ENCODE peak calls at places on chromosome 20, in ten cellular contexts. One of them, this sample, is unnamed.

GRCh38 chr20:13231031-13231752 is 10.1 kb downstream of the ISM1 start:
- DNase-seq in Peyer's patch: no peak
- DNase-seq in PC-3: peak
- DNase-seq in lower lobe of right lung: no peak
- DNase-seq in T-helper 17 cell: no peak
- DNase-seq in Ammon's horn: no peak
- DNase-seq in epithelial cell of esophagus: peak
- DNase-seq in activated CD4-positive, alpha-beta T cell treated with anti-CD3 and anti-CD28 coated beads, Interleukin-2, amount 50 U/mL, for 4 hours: peak
- DNase-seq in AG04449: peak
- DNase-seq in left cardiac atrium: no peak
- DNase-seq in this sample: no peak

GRCh38 chr20:54250691-54251090 is 42.8 kb downstream of the PFDN4 start:
- DNase-seq in epithelial cell of esophagus: peak
- DNase-seq in Peyer's patch: no peak
- DNase-seq in PC-3: no peak
- DNase-seq in lower lobe of right lung: no peak
- DNase-seq in activated CD4-positive, alpha-beta T cell treated with anti-CD3 and anti-CD28 coated beads, Interleukin-2, amount 50 U/mL, for 4 hours: no peak
- DNase-seq in AG04449: no peak
- DNase-seq in Ammon's horn: no peak
- DNase-seq in T-helper 17 cell: no peak
- DNase-seq in left cardiac atrium: no peak
- DNase-seq in this sample: no peak

GRCh38 chr20:25498280-25498606 is 87.1 kb downstream of the NINL start:
- DNase-seq in Peyer's patch: no peak
- DNase-seq in PC-3: no peak
- DNase-seq in epithelial cell of esophagus: no peak
- DNase-seq in T-helper 17 cell: no peak
- DNase-seq in AG04449: no peak
- DNase-seq in activated CD4-positive, alpha-beta T cell treated with anti-CD3 and anti-CD28 coated beads, Interleukin-2, amount 50 U/mL, for 4 hours: no peak
- DNase-seq in Ammon's horn: no peak
- DNase-seq in lower lobe of right lung: no peak
- DNase-seq in left cardiac atrium: no peak
- DNase-seq in this sample: no peak

GRCh38 chr20:50163570-50164317 is 10.2 kb upstream of the PEDS1 start:
- DNase-seq in left cardiac atrium: no peak
- DNase-seq in activated CD4-positive, alpha-beta T cell treated with anti-CD3 and anti-CD28 coated beads, Interleukin-2, amount 50 U/mL, for 4 hours: no peak
- DNase-seq in AG04449: no peak
- DNase-seq in Ammon's horn: no peak
- DNase-seq in epithelial cell of esophagus: peak
- DNase-seq in Peyer's patch: no peak
- DNase-seq in lower lobe of right lung: no peak
- DNase-seq in T-helper 17 cell: no peak
- DNase-seq in PC-3: peak
- DNase-seq in this sample: no peak

GRCh38 chr20:35054804-35055203 is 37.8 kb downstream of the TRPC4AP start:
- DNase-seq in lower lobe of right lung: no peak
- DNase-seq in epithelial cell of esophagus: no peak
- DNase-seq in activated CD4-positive, alpha-beta T cell treated with anti-CD3 and anti-CD28 coated beads, Interleukin-2, amount 50 U/mL, for 4 hours: no peak
- DNase-seq in AG04449: no peak
- DNase-seq in PC-3: no peak
- DNase-seq in Ammon's horn: no peak
- DNase-seq in T-helper 17 cell: no peak
- DNase-seq in left cardiac atrium: no peak
- DNase-seq in Peyer's patch: no peak
- DNase-seq in this sample: no peak

GRCh38 chr20:51687630-51688029 is 80.6 kb downstream of the ATP9A start:
- DNase-seq in epithelial cell of esophagus: no peak
- DNase-seq in Peyer's patch: no peak
- DNase-seq in lower lobe of right lung: no peak
- DNase-seq in activated CD4-positive, alpha-beta T cell treated with anti-CD3 and anti-CD28 coated beads, Interleukin-2, amount 50 U/mL, for 4 hours: no peak
- DNase-seq in left cardiac atrium: no peak
- DNase-seq in PC-3: no peak
- DNase-seq in AG04449: no peak
- DNase-seq in Ammon's horn: no peak
- DNase-seq in T-helper 17 cell: no peak
- DNase-seq in this sample: no peak

GRCh38 chr20:17960927-17961599 is 7.5 kb downstream of the SNX5 start:
- DNase-seq in epithelial cell of esophagus: no peak
- DNase-seq in Ammon's horn: no peak
- DNase-seq in PC-3: no peak
- DNase-seq in left cardiac atrium: peak
- DNase-seq in T-helper 17 cell: no peak
- DNase-seq in Peyer's patch: no peak
- DNase-seq in AG04449: no peak
- DNase-seq in lower lobe of right lung: no peak
- DNase-seq in activated CD4-positive, alpha-beta T cell treated with anti-CD3 and anti-CD28 coated beads, Interleukin-2, amount 50 U/mL, for 4 hours: no peak
- DNase-seq in this sample: no peak

GRCh38 chr20:46784450-46785127 is 75.1 kb downstream of the SLC2A10 start:
- DNase-seq in left cardiac atrium: no peak
- DNase-seq in activated CD4-positive, alpha-beta T cell treated with anti-CD3 and anti-CD28 coated beads, Interleukin-2, amount 50 U/mL, for 4 hours: no peak
- DNase-seq in AG04449: no peak
- DNase-seq in Ammon's horn: no peak
- DNase-seq in Peyer's patch: no peak
- DNase-seq in lower lobe of right lung: no peak
- DNase-seq in PC-3: peak
- DNase-seq in T-helper 17 cell: no peak
- DNase-seq in epithelial cell of esophagus: no peak
- DNase-seq in this sample: no peak

GRCh38 chr20:63274381-63275228 is 2.0 kb downstream of the ARFGAP1 start:
- DNase-seq in lower lobe of right lung: no peak
- DNase-seq in PC-3: no peak
- DNase-seq in T-helper 17 cell: no peak
- DNase-seq in AG04449: no peak
- DNase-seq in Peyer's patch: no peak
- DNase-seq in left cardiac atrium: no peak
- DNase-seq in epithelial cell of esophagus: no peak
- DNase-seq in activated CD4-positive, alpha-beta T cell treated with anti-CD3 and anti-CD28 coated beads, Interleukin-2, amount 50 U/mL, for 4 hours: no peak
- DNase-seq in Ammon's horn: no peak
- DNase-seq in this sample: no peak

This sample was measured in activated CD8-positive, alpha-beta memory T cell treated with anti-CD3 and anti-CD28 coated beads, Interleukin-2, amount 50 U/mL, for 4 hours.